ENCODE peak calls at places on chromosomes 11 and 22, in five cellular contexts. Y is CD8-positive, alpha-beta T cell; D is effector memory CD4-positive, alpha-beta T cell; H is OCI-LY7; Q is transverse colon. K is an unnamed sample. For H3K36me3 and H3K4me1, the result is how much of the 10 kb centered on the place peaks cover.

GRCh38 chr11:47451990-47452389 is 3.1 kb upstream of the RAPSN start:
- DNase-seq in Q (no peak), D (no peak), H (no peak), Y (no peak), K (no peak)

GRCh38 chr11:77086521-77087472 is 15.8 kb upstream of the OMP start:
- DNase-seq in Q (peak), D (no peak), H (no peak), Y (no peak), K (no peak)

GRCh38 chr22:17381237-17381913 is 12.1 kb downstream of the CECR2 start:
- DNase-seq in Q (no peak), H (no peak), D (no peak), Y (no peak), K (no peak)

GRCh38 chr11:69004411-69005182 is 8.4 kb downstream of the MRGPRF start:
- DNase-seq in H (no peak), Q (no peak), D (no peak), Y (no peak), K (no peak)

GRCh38 chr11:37972691-37973090 is 1374.7 kb upstream of the RAG2 start:
- DNase-seq in Q (no peak), D (no peak), Y (no peak), H (no peak), K (no peak)

GRCh38 chr11:3006505-3007260 is 14.6 kb upstream of the NAP1L4 start:
- DNase-seq in H (no peak), Q (no peak), D (no peak), Y (peak), K (no peak)

GRCh38 chr22:29002603-29003002 is 59.0 kb downstream of the C22orf31 start:
- DNase-seq in D (no peak), Q (no peak), H (no peak), Y (no peak), K (no peak)

GRCh38 chr11:2100361-2101170 is 38.6 kb downstream of the IGF2 start:
- DNase-seq in Q (peak), Y (no peak), D (no peak), H (no peak), K (no peak)

GRCh38 chr11:118202599-118203422 is 22.0 kb downstream of the JAML start:
- DNase-seq in Q (peak), D (peak), Y (peak), H (no peak), K (no peak)

GRCh38 chr11:103995896-103996295 is 40.5 kb upstream of the DDI1 start:
- DNase-seq in Y (no peak), Q (no peak), D (no peak), H (no peak), K (no peak)

GRCh38 chr11:27933992-27934829 is 173.7 kb downstream of the KIF18A start:
- DNase-seq in Y (no peak), Q (no peak), D (no peak), H (no peak), K (no peak)

GRCh38 chr22:49370841-49371301 is 456.8 kb downstream of the BRD1 start:
- DNase-seq in H (no peak), Y (no peak), D (no peak), Q (no peak), K (no peak)
- H3K4me3 ChIP-seq in H (no peak), Y (no peak), D (no peak), Q (no peak), K (no peak)

GRCh38 chr11:20060647-20061205 is 99.5 kb downstream of the DBX1 start:
- DNase-seq in D (no peak), Q (no peak), Y (no peak), H (no peak), K (no peak)

GRCh38 chr11:20058749-20059458 is 101.4 kb downstream of the DBX1 start:
- DNase-seq in Y (no peak), Q (no peak), H (no peak), D (no peak), K (no peak)

GRCh38 chr11:20061766-20062165 is 98.5 kb downstream of the DBX1 start:
- DNase-seq in H (no peak), Q (no peak), Y (no peak), D (no peak), K (no peak)

GRCh38 chr11:20059587-20060021 is 100.7 kb downstream of the DBX1 start:
- DNase-seq in Y (no peak), Q (no peak), H (no peak), D (no peak), K (no peak)

DNA sequence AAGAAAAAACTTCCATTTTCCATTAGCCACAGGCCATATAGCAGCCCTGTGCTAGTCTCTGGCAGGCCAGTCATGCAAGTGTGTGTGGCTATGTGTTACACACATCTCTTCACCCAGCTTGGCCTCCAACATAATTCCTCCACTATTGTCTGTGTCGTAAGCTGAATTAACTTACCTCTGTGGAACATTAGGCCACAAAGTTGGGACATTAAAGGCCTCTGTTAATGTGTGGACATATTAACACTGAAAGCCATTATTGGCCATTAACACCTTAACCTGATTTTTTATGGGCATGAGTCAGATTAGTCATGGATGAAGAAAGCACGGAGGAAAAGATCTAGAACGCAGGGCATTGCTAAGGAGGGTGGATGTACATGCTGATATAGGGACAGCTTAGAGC is 100.1 kb downstream of the DBX1 start:
- DNase-seq in Y (no peak), D (no peak), H (no peak), Q (no peak), K (no peak)
- H3K36me3 ChIP-seq in Y (under half), D (under half), H (under half), Q (under half), K (under half)

DNA sequence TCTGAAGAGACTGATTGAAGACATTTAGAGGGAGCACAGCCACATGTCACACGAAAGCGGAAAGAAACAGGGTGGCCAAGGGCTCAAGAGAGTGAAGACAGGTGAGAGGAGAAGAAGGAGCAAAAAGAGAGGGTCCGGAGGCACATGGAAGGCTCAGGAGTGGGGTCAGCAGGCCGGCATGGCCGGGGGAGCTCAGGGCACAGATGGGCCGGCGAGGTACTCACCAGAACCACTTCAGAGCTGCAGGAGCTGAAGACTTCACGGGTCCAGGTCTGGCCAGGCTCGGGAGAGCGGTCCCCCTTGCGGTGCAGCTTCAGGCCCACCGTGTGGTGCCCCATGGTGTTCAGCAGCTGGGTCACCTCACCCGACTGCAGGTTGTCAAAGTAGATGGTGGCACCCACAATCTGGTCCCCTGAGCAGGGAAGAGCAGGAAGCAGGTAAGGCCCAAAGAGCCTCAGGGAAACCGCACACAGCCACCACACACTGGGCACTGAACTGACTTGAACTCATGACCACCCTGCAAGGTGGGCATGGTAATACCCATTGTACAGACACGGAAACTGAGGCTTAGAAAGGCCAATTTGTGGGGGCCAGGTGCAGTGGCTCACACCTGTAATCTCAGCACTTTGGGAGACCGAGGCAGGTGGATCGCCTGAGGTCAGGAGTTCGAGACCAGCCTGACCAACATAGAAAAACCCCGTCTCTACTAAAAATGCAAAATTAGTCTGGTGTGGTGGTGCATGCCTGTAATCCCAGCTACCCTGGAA is 11.6 kb downstream of the AHNAK start:
- DNase-seq in D (no peak), H (no peak), Y (no peak), Q (no peak), K (no peak)
- H3K4me1 ChIP-seq in D (under half), H (under half), Y (under half), Q (under half), K (under half)

DNA sequence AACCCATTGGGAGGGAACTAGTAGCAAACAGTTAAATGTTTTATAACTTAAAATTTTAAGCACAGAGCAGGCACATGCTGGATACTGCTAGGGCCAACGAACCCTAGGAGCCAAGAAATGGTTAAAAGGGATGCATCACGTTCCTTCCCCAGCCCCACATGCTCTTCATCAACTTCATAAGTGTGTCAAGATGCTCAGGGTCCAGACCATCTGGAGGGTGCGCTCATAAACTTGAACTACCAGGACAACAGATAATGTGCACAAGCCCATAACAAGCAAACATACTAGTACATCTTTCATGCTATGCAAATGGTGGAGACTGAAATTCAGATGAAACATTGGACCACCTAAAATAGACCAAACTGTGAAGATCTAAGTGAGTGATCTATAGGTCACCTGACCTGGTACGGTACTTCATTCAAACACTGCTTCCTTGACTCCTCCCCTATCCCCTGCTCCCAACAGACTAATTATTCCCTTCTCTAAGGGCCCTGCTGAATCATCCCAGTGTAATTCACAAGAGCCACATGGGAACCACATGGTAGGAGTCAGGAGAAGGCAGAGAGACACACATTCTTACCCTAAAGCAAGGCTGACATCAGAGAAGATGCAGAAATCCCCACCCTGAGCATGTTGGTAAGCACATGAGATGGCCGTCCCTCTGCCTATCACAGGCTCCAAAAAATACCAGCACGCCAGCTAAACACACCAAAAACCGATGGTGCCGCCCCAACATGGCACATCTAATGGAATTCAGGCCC is 83.9 kb downstream of the ETS1 start:
- DNase-seq in H (no peak), Q (no peak), Y (no peak), D (peak), K (no peak)
- H3K4me3 ChIP-seq in H (peak), Q (no peak), Y (peak), D (peak), K (no peak)

DNA sequence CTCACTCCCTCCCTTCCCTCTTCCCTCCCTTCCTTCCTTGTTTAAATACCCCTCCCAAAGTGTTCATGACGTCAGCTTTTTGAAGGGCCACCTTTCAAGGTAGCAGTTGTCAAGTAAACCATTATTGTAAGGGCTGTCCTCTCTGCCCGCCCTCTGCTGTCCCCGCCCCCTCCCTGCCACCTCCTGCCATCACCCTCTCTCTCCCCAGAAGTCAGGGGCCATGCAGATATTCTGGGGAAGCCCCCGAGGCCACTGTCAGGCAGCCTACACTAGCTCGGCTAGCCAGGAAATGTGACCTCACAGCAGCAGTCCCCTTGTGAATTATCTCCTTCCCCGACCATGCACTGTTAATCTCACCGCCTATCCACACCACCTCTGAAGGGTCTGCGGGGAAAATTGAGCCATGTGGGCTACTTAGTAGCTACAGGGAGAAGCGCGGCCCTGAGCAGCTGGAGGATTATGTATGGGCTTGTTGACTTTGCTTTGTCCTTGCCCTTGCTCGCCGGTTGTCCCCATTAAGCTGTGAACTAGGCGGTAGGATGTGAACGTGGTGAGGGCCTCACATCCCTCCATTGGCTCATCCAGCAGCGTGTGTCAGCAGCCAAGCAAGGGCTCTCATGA is 42.1 kb upstream of the ATXN10 start:
- DNase-seq in D (no peak), Q (no peak), Y (no peak), H (no peak), K (no peak)
- H3K36me3 ChIP-seq in D (under half), Q (under half), Y (under half), H (under half), K (under half)

DNA sequence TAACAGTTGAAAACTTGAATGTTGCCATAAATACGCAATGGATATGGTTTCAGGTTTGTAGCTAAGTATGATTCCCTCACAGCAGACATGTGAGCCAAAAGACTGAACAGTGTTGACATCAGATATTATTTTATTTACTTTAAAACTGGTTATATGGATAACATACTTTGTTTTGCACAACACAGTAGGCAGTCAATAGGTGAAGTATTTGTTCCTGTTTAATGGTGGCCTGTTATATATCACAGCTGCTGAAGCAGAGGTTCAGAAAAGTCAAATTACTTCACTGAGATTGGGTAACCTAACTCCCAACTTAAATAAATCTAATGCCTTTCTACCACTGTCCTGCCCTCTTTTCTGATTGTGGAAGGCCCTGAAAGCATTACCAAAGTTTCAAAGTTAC is 44.6 kb downstream of the YAP1 start:
- DNase-seq in D (no peak), H (no peak), Q (no peak), Y (no peak), K (no peak)
- H3K4me1 ChIP-seq in D (under half), H (under half), Q (under half), Y (under half), K (under half)

GRCh38 chr11:95349345-95349942 is 118.4 kb upstream of the SESN3 start:
- DNase-seq in D (no peak), Y (no peak), Q (no peak), H (no peak), K (no peak)
- H3K4me3 ChIP-seq in D (no peak), Y (no peak), Q (no peak), H (no peak), K (no peak)

DNA sequence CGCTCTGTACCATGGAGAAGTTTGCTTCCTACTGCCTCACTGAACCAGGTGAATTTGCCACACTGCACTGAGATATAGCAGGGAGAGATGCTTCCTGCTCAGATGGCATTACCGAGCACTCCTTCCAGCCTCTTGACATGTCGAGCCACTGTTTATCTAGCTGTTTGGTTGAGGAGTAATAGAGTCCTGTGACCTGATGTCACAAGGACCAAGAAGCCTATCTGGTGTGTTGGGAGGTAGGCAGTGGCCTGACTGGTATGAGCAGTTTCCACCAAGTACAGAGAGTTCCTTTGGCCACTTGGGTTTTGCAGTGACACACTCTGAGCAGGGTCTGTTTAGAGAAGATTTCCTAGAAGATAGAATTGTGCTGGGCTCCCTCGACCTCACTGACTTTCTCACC is 5.2 kb downstream of the ACAD8 start:
- DNase-seq in Q (no peak), H (no peak), Y (no peak), D (no peak), K (no peak)
- H3K36me3 ChIP-seq in Q (under half), H (under half), Y (under half), D (under half), K (half or more)